ENCODE peak calls at places on chromosome 11, in seven cellular contexts. F, N, V, I, D, H and C are unnamed samples.

GRCh38 chr11:44090539-44090938 is 4.9 kb upstream of the EXT2 start:
- DNase-seq in F (no peak), N (no peak), V (no peak), I (no peak), D (no peak), H (no peak), C (no peak)

GRCh38 chr11:64533501-64533900 is 57.5 kb upstream of the SLC22A12 start:
- DNase-seq in F (no peak), N (no peak), V (peak; percentile 61), I (no peak), D (peak; percentile 16), H (no peak), C (no peak)

GRCh38 chr11:1051356-1052132 is 15.0 kb upstream of the MUC6 start:
- DNase-seq in F (peak; percentile 36), N (no peak), V (no peak), I (peak; percentile 57), D (no peak), H (no peak), C (no peak)

GRCh38 chr11:73288873-73289707 is 17.0 kb downstream of the P2RY6 start:
- DNase-seq in F (peak; percentile 67), N (no peak), V (peak; percentile 46), I (peak; percentile 76), D (peak; percentile 76), H (peak; percentile 49), C (peak; percentile 19)

GRCh38 chr11:76172583-76172982 is 33.7 kb downstream of the WNT11 start:
- DNase-seq in F (peak; percentile 31), N (no peak), V (no peak), I (no peak), D (no peak), H (no peak), C (no peak)

GRCh38 chr11:64916040-64916847 is 765 bp downstream of the ATG2A start:
- DNase-seq in F (peak; percentile 65), N (no peak), V (no peak), I (peak; percentile 82), D (peak; percentile 51), H (no peak), C (no peak)

GRCh38 chr11:15819679-15820286 is 536.6 kb downstream of the SOX6 start:
- DNase-seq in F (peak; percentile 85), N (no peak), V (peak; percentile 31), I (peak; percentile 63), D (peak; percentile 71), H (peak; percentile 29), C (no peak)

GRCh38 chr11:95257596-95257995 is 26.6 kb upstream of the SESN3 start:
- DNase-seq in F (no peak), N (no peak), V (no peak), I (no peak), D (no peak), H (no peak), C (no peak)

GRCh38 chr11:95283653-95284052 is 52.7 kb upstream of the SESN3 start:
- DNase-seq in F (no peak), N (no peak), V (no peak), I (no peak), D (peak; percentile 86), H (peak; percentile 10), C (peak; percentile 7)

GRCh38 chr11:7927635-7928034 is 3.4 kb downstream of the OR10A6 start:
- DNase-seq in F (no peak), N (no peak), V (no peak), I (no peak), D (peak; percentile 81), H (no peak), C (no peak)

GRCh38 chr11:112100457-112100856 is 13.8 kb downstream of the SDHD start:
- DNase-seq in F (no peak), N (no peak), V (no peak), I (no peak), D (no peak), H (no peak), C (no peak)

GRCh38 chr11:29781268-29781667 is 235.6 kb downstream of the KCNA4 start:
- DNase-seq in F (no peak), N (no peak), V (no peak), I (no peak), D (no peak), H (no peak), C (no peak)

GRCh38 chr11:36056160-36056751 is 112.4 kb downstream of the LDLRAD3 start:
- DNase-seq in F (peak; percentile 45), N (no peak), V (peak; percentile 57), I (no peak), D (peak; percentile 53), H (no peak), C (no peak)

GRCh38 chr11:69949327-69949726 is 128.8 kb upstream of the ANO1 start:
- DNase-seq in F (no peak), N (no peak), V (no peak), I (no peak), D (peak; percentile 93), H (no peak), C (no peak)

GRCh38 chr11:2586091-2586792 is 113.6 kb downstream of the KCNQ1OT1 start:
- DNase-seq in F (no peak), N (no peak), V (no peak), I (peak; percentile 57), D (no peak), H (no peak), C (no peak)

GRCh38 chr11:15327786-15328231 is 213.1 kb downstream of the INSC start:
- DNase-seq in F (peak; percentile 55), N (no peak), V (peak; percentile 39), I (no peak), D (peak; percentile 52), H (no peak), C (no peak)

GRCh38 chr11:69385466-69385820 is 91.5 kb downstream of the MYEOV start:
- DNase-seq in F (no peak), N (no peak), V (no peak), I (peak; percentile 51), D (no peak), H (no peak), C (no peak)

GRCh38 chr11:134292661-134293060 is 16.5 kb downstream of the GLB1L3 start:
- DNase-seq in F (no peak), N (no peak), V (no peak), I (no peak), D (no peak), H (no peak), C (no peak)

GRCh38 chr11:32430586-32431357 is 4.6 kb downstream of the WT1 start:
- DNase-seq in F (no peak), N (no peak), V (no peak), I (no peak), D (no peak), H (no peak), C (no peak)

GRCh38 chr11:57514538-57515331 is 767 bp downstream of the SLC43A1 start:
- DNase-seq in F (peak; percentile 87), N (peak; percentile 17), V (no peak), I (peak; percentile 80), D (no peak), H (no peak), C (no peak)

GRCh38 chr11:80462211-80462610 is 1021.4 kb upstream of the TENM4 start:
- DNase-seq in F (no peak), N (no peak), V (no peak), I (no peak), D (peak; percentile 96), H (no peak), C (no peak)

GRCh38 chr11:85752890-85753581 is 57.9 kb downstream of the SYTL2 start:
- DNase-seq in F (no peak), N (peak; percentile 40), V (no peak), I (peak; percentile 93), D (no peak), H (no peak), C (no peak)

GRCh38 chr11:70857885-70858284 is 394.5 kb downstream of the SHANK2 start:
- DNase-seq in F (no peak), N (no peak), V (no peak), I (no peak), D (no peak), H (no peak), C (no peak)